ENCODE peak calls at places on chromosomes 1 and 21, in seven cellular contexts. One of them, this sample, is unnamed.

GRCh38 chr1:121519042-121519755 is 334.4 kb downstream of the SRGAP2C start:
- DNase-seq in AG04450: no peak
- DNase-seq in kidney: peak; percentile 85
- DNase-seq in upper lobe of right lung: peak; percentile 81
- DNase-seq in CD4-positive, alpha-beta T cell: peak; percentile 74
- DNase-seq in lung: peak; percentile 55
- DNase-seq in activated CD8-positive, alpha-beta T cell treated with anti-CD3 and anti-CD28 coated beads for 36 hours: peak; percentile 94
- DNase-seq in this sample: peak; percentile 26

GRCh38 chr1:204599098-204599497 is 82.9 kb downstream of the MDM4 start:
- DNase-seq in AG04450: no peak
- DNase-seq in lung: no peak
- DNase-seq in activated CD8-positive, alpha-beta T cell treated with anti-CD3 and anti-CD28 coated beads for 36 hours: no peak
- DNase-seq in upper lobe of right lung: no peak
- DNase-seq in kidney: no peak
- DNase-seq in CD4-positive, alpha-beta T cell: no peak
- DNase-seq in this sample: no peak

GRCh38 chr1:26350701-26351590 is 3.0 kb downstream of the CRYBG2 start:
- DNase-seq in CD4-positive, alpha-beta T cell: no peak
- DNase-seq in lung: no peak
- DNase-seq in AG04450: no peak
- DNase-seq in kidney: no peak
- DNase-seq in activated CD8-positive, alpha-beta T cell treated with anti-CD3 and anti-CD28 coated beads for 36 hours: no peak
- DNase-seq in upper lobe of right lung: no peak
- DNase-seq in this sample: no peak

GRCh38 chr1:75317976-75318375 is 183.8 kb downstream of the LHX8 start:
- DNase-seq in upper lobe of right lung: no peak
- DNase-seq in kidney: no peak
- DNase-seq in lung: no peak
- DNase-seq in AG04450: no peak
- DNase-seq in activated CD8-positive, alpha-beta T cell treated with anti-CD3 and anti-CD28 coated beads for 36 hours: no peak
- DNase-seq in CD4-positive, alpha-beta T cell: no peak
- DNase-seq in this sample: no peak

GRCh38 chr1:39490596-39491145 is 765 bp upstream of the BMP8A start:
- DNase-seq in lung: no peak
- DNase-seq in kidney: peak; percentile 74
- DNase-seq in CD4-positive, alpha-beta T cell: no peak
- DNase-seq in upper lobe of right lung: peak; percentile 68
- DNase-seq in AG04450: no peak
- DNase-seq in activated CD8-positive, alpha-beta T cell treated with anti-CD3 and anti-CD28 coated beads for 36 hours: peak; percentile 21
- DNase-seq in this sample: no peak

GRCh38 chr1:62823556-62823955 is 39.6 kb downstream of the ATG4C start:
- DNase-seq in lung: no peak
- DNase-seq in CD4-positive, alpha-beta T cell: no peak
- DNase-seq in kidney: no peak
- DNase-seq in upper lobe of right lung: no peak
- DNase-seq in AG04450: no peak
- DNase-seq in activated CD8-positive, alpha-beta T cell treated with anti-CD3 and anti-CD28 coated beads for 36 hours: no peak
- DNase-seq in this sample: no peak

GRCh38 chr1:207329469-207329868 is 8.0 kb downstream of the CD55 start:
- DNase-seq in activated CD8-positive, alpha-beta T cell treated with anti-CD3 and anti-CD28 coated beads for 36 hours: no peak
- DNase-seq in upper lobe of right lung: no peak
- DNase-seq in lung: no peak
- DNase-seq in CD4-positive, alpha-beta T cell: no peak
- DNase-seq in kidney: no peak
- DNase-seq in AG04450: no peak
- DNase-seq in this sample: no peak

GRCh38 chr1:92329356-92330129 is 30.7 kb downstream of the RPAP2 start:
- DNase-seq in activated CD8-positive, alpha-beta T cell treated with anti-CD3 and anti-CD28 coated beads for 36 hours: no peak
- DNase-seq in upper lobe of right lung: no peak
- DNase-seq in AG04450: no peak
- DNase-seq in lung: no peak
- DNase-seq in kidney: no peak
- DNase-seq in CD4-positive, alpha-beta T cell: no peak
- DNase-seq in this sample: no peak

GRCh38 chr21:32826317-32827167 is 55.0 kb upstream of the PAXBP1 start:
- DNase-seq in upper lobe of right lung: no peak
- DNase-seq in AG04450: peak; percentile 20
- DNase-seq in kidney: no peak
- DNase-seq in CD4-positive, alpha-beta T cell: peak; percentile 9
- DNase-seq in lung: no peak
- DNase-seq in activated CD8-positive, alpha-beta T cell treated with anti-CD3 and anti-CD28 coated beads for 36 hours: peak; percentile 61
- DNase-seq in this sample: peak; percentile 43

GRCh38 chr21:44802396-44803153 is 955 bp upstream of the UBE2G2 start:
- DNase-seq in kidney: no peak
- DNase-seq in CD4-positive, alpha-beta T cell: no peak
- DNase-seq in lung: no peak
- DNase-seq in activated CD8-positive, alpha-beta T cell treated with anti-CD3 and anti-CD28 coated beads for 36 hours: no peak
- DNase-seq in upper lobe of right lung: no peak
- DNase-seq in AG04450: no peak
- DNase-seq in this sample: no peak

GRCh38 chr21:44803651-44804050 is 2.0 kb upstream of the UBE2G2 start:
- DNase-seq in lung: no peak
- DNase-seq in CD4-positive, alpha-beta T cell: no peak
- DNase-seq in upper lobe of right lung: no peak
- DNase-seq in activated CD8-positive, alpha-beta T cell treated with anti-CD3 and anti-CD28 coated beads for 36 hours: no peak
- DNase-seq in AG04450: no peak
- DNase-seq in kidney: no peak
- DNase-seq in this sample: no peak

GRCh38 chr21:44801468-44802395 is at the start of gene UBE2G2:
- DNase-seq in CD4-positive, alpha-beta T cell: peak; percentile 80
- DNase-seq in upper lobe of right lung: peak; percentile 93
- DNase-seq in kidney: peak; percentile 92
- DNase-seq in AG04450: no peak
- DNase-seq in lung: peak; percentile 80
- DNase-seq in activated CD8-positive, alpha-beta T cell treated with anti-CD3 and anti-CD28 coated beads for 36 hours: peak; percentile 84
- DNase-seq in this sample: peak; percentile 81

GRCh38 chr21:44800103-44800502 is 1.5 kb downstream of the UBE2G2 start:
- DNase-seq in activated CD8-positive, alpha-beta T cell treated with anti-CD3 and anti-CD28 coated beads for 36 hours: peak; percentile 28
- DNase-seq in CD4-positive, alpha-beta T cell: no peak
- DNase-seq in AG04450: no peak
- DNase-seq in kidney: no peak
- DNase-seq in lung: no peak
- DNase-seq in upper lobe of right lung: no peak
- DNase-seq in this sample: no peak

DNA sequence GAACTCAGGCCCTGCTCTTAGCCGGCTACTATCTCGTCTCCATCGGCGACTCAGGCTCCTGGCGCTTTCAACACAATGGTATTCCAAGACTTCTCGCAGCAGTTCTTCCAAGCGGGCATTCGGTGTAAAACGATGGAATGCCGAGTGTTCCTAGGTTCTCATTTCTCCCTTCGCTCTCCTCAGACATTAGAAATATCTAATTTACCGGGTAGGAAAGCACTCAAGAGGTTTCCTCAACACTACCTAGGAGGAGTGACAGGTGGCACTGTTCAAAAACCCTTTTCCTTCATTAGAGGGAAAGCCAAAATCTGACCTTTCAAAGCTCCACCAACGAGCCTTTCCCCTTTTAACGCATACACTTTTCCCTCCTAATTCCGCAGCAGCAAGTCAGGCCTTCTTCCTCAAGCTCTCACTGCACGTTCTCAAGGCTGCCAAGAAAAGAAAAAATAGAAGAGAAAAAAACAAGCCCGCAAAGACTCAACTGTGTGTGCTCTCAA is 601 bp downstream of the UBE2G2 start:
- DNase-seq in activated CD8-positive, alpha-beta T cell treated with anti-CD3 and anti-CD28 coated beads for 36 hours: peak; percentile 26
- DNase-seq in upper lobe of right lung: no peak
- DNase-seq in kidney: no peak
- DNase-seq in CD4-positive, alpha-beta T cell: no peak
- DNase-seq in lung: no peak
- DNase-seq in AG04450: no peak
- DNase-seq in this sample: no peak
- TF ChIP-seq CTCF in activated CD8-positive, alpha-beta T cell treated with anti-CD3 and anti-CD28 coated beads for 36 hours: peak; percentile 52
- TF ChIP-seq CTCF in upper lobe of right lung: peak; percentile 31
- TF ChIP-seq CTCF in kidney: peak; percentile 22
- TF ChIP-seq CTCF in CD4-positive, alpha-beta T cell: peak; percentile 78
- TF ChIP-seq CTCF in lung: peak; percentile 11
- TF ChIP-seq CTCF in AG04450: peak; percentile 28
- TF ChIP-seq CTCF in this sample: peak; percentile 43

DNA sequence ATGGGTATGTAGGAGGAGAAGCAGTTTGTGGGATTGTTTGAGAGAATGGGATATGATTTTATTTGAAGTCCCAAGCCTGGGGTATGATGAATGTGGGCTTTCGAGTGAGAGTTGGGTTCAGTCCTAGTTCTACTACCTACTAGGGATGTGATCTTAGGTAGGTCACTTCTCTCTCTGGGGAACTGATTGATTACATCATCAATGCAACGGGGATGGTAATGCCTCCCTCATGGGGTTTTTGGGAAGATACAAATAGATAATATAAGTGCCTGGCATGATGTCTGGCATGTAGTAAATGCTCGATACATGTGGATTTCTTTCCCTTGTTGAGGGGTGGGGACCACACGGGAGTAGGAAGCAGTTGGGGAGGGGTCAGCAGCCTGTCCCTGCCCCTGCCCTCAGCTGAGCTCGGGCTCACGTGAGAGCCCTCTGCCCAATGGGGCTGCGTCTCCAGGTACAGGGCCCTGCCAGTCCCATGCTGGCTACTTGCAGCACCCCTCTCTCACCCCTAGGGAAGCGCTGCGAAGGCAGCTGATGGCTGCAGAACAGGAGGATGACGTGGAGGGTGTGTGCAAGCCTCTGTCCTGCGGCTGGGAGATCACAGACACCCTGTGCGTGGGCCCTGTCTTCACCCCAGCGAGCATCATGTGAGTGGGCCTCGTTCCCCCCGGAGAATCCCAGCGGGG is 38.7 kb downstream of the AZIN2 start:
- DNase-seq in CD4-positive, alpha-beta T cell: no peak
- DNase-seq in AG04450: no peak
- DNase-seq in kidney: no peak
- DNase-seq in lung: no peak
- DNase-seq in activated CD8-positive, alpha-beta T cell treated with anti-CD3 and anti-CD28 coated beads for 36 hours: no peak
- DNase-seq in upper lobe of right lung: no peak
- DNase-seq in this sample: no peak
- TF ChIP-seq CTCF in CD4-positive, alpha-beta T cell: no peak
- TF ChIP-seq CTCF in AG04450: peak; percentile 36
- TF ChIP-seq CTCF in kidney: no peak
- TF ChIP-seq CTCF in lung: no peak
- TF ChIP-seq CTCF in activated CD8-positive, alpha-beta T cell treated with anti-CD3 and anti-CD28 coated beads for 36 hours: no peak
- TF ChIP-seq CTCF in upper lobe of right lung: no peak
- TF ChIP-seq CTCF in this sample: no peak

GRCh38 chr21:40846057-40846456 is 901 bp downstream of the DSCAM start:
- DNase-seq in kidney: no peak
- DNase-seq in lung: no peak
- DNase-seq in CD4-positive, alpha-beta T cell: no peak
- DNase-seq in upper lobe of right lung: no peak
- DNase-seq in AG04450: no peak
- DNase-seq in activated CD8-positive, alpha-beta T cell treated with anti-CD3 and anti-CD28 coated beads for 36 hours: no peak
- DNase-seq in this sample: no peak
- TF ChIP-seq CTCF in kidney: no peak
- TF ChIP-seq CTCF in lung: no peak
- TF ChIP-seq CTCF in CD4-positive, alpha-beta T cell: no peak
- TF ChIP-seq CTCF in upper lobe of right lung: no peak
- TF ChIP-seq CTCF in AG04450: no peak
- TF ChIP-seq CTCF in activated CD8-positive, alpha-beta T cell treated with anti-CD3 and anti-CD28 coated beads for 36 hours: no peak
- TF ChIP-seq CTCF in this sample: no peak

DNA sequence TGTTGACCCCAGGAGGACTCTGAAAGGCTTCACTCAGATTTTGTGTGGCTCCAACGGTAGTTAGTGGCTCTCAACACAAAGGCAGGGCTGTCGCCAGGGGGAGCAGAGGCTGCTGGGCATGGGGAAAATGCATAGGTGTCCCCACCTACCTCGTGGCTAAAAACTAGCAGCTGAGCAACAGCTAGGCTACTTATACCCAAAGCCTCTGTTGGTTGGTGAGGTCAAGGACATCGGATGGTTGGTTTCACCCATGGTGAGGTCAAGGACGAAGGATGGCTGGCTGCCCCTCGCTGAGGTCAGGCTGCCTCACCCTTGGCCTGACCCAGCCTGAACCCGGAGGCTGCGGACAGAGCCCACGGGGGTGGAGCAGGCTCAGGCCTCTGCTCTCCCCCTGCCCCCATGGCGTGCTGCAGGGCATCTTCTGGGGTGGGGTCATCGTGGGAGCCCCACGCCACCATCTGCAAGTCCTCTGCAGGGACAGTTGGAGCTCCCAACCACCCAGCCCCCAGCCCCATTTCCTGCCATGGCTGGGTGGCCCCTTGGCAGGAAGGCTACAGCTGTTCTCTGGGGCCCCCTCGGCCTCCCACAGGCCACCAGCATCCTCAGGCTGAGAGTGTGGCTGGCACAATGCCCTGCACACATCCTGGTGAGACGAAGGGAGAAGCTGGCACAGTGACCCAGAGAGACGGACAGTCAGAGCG is 8.5 kb upstream of the GNB1 start:
- DNase-seq in CD4-positive, alpha-beta T cell: no peak
- DNase-seq in lung: no peak
- DNase-seq in kidney: peak; percentile 50
- DNase-seq in AG04450: no peak
- DNase-seq in upper lobe of right lung: no peak
- DNase-seq in activated CD8-positive, alpha-beta T cell treated with anti-CD3 and anti-CD28 coated beads for 36 hours: peak; percentile 59
- DNase-seq in this sample: no peak
- TF ChIP-seq CTCF in CD4-positive, alpha-beta T cell: no peak
- TF ChIP-seq CTCF in lung: no peak
- TF ChIP-seq CTCF in kidney: no peak
- TF ChIP-seq CTCF in AG04450: peak; percentile 8
- TF ChIP-seq CTCF in upper lobe of right lung: no peak
- TF ChIP-seq CTCF in activated CD8-positive, alpha-beta T cell treated with anti-CD3 and anti-CD28 coated beads for 36 hours: peak; percentile 38
- TF ChIP-seq CTCF in this sample: no peak

GRCh38 chr21:18950045-18950740 is 546.6 kb upstream of the TMPRSS15 start:
- DNase-seq in upper lobe of right lung: no peak
- DNase-seq in kidney: no peak
- DNase-seq in activated CD8-positive, alpha-beta T cell treated with anti-CD3 and anti-CD28 coated beads for 36 hours: no peak
- DNase-seq in lung: no peak
- DNase-seq in CD4-positive, alpha-beta T cell: no peak
- DNase-seq in AG04450: no peak
- DNase-seq in this sample: no peak

GRCh38 chr21:18954415-18954972 is 550.9 kb upstream of the TMPRSS15 start:
- DNase-seq in activated CD8-positive, alpha-beta T cell treated with anti-CD3 and anti-CD28 coated beads for 36 hours: no peak
- DNase-seq in upper lobe of right lung: no peak
- DNase-seq in CD4-positive, alpha-beta T cell: no peak
- DNase-seq in kidney: no peak
- DNase-seq in lung: no peak
- DNase-seq in AG04450: no peak
- DNase-seq in this sample: no peak

GRCh38 chr21:18951291-18952038 is 547.9 kb upstream of the TMPRSS15 start:
- DNase-seq in activated CD8-positive, alpha-beta T cell treated with anti-CD3 and anti-CD28 coated beads for 36 hours: peak; percentile 6
- DNase-seq in upper lobe of right lung: no peak
- DNase-seq in CD4-positive, alpha-beta T cell: no peak
- DNase-seq in lung: no peak
- DNase-seq in AG04450: no peak
- DNase-seq in kidney: no peak
- DNase-seq in this sample: peak; percentile 27
- TF ChIP-seq CTCF in activated CD8-positive, alpha-beta T cell treated with anti-CD3 and anti-CD28 coated beads for 36 hours: peak; percentile 32
- TF ChIP-seq CTCF in upper lobe of right lung: peak; percentile 34
- TF ChIP-seq CTCF in CD4-positive, alpha-beta T cell: no peak
- TF ChIP-seq CTCF in lung: no peak
- TF ChIP-seq CTCF in AG04450: no peak
- TF ChIP-seq CTCF in kidney: peak; percentile 49
- TF ChIP-seq CTCF in this sample: peak; percentile 33

GRCh38 chr1:163095223-163095622 is 26.1 kb downstream of the RGS4 start:
- DNase-seq in lung: no peak
- DNase-seq in AG04450: no peak
- DNase-seq in CD4-positive, alpha-beta T cell: no peak
- DNase-seq in upper lobe of right lung: no peak
- DNase-seq in kidney: no peak
- DNase-seq in activated CD8-positive, alpha-beta T cell treated with anti-CD3 and anti-CD28 coated beads for 36 hours: no peak
- DNase-seq in this sample: no peak
- TF ChIP-seq CTCF in lung: no peak
- TF ChIP-seq CTCF in AG04450: no peak
- TF ChIP-seq CTCF in CD4-positive, alpha-beta T cell: no peak
- TF ChIP-seq CTCF in upper lobe of right lung: no peak
- TF ChIP-seq CTCF in kidney: no peak
- TF ChIP-seq CTCF in activated CD8-positive, alpha-beta T cell treated with anti-CD3 and anti-CD28 coated beads for 36 hours: no peak
- TF ChIP-seq CTCF in this sample: no peak

GRCh38 chr1:43994794-43995790 is 3.7 kb downstream of the CCDC24 start:
- DNase-seq in kidney: no peak
- DNase-seq in upper lobe of right lung: no peak
- DNase-seq in activated CD8-positive, alpha-beta T cell treated with anti-CD3 and anti-CD28 coated beads for 36 hours: peak; percentile 45
- DNase-seq in lung: no peak
- DNase-seq in AG04450: no peak
- DNase-seq in CD4-positive, alpha-beta T cell: no peak
- DNase-seq in this sample: no peak
- TF ChIP-seq CTCF in kidney: no peak
- TF ChIP-seq CTCF in upper lobe of right lung: peak; percentile 10
- TF ChIP-seq CTCF in activated CD8-positive, alpha-beta T cell treated with anti-CD3 and anti-CD28 coated beads for 36 hours: no peak
- TF ChIP-seq CTCF in lung: no peak
- TF ChIP-seq CTCF in AG04450: peak; percentile 39
- TF ChIP-seq CTCF in CD4-positive, alpha-beta T cell: no peak
- TF ChIP-seq CTCF in this sample: no peak